ENCODE peak calls at places on chromosomes 2 and 18, in six cellular contexts. F is NAMALWA, V is HTR-8/SVneo, C is A549, E is NCI-H2081, B is G401. H is an unnamed sample.

GRCh38 chr2:201363857-201364560 is 6.9 kb upstream of the FLACC1 start:
- DNase-seq in F (peak; percentile 73), C (peak; percentile 56), E (peak; percentile 54), B (peak; percentile 10), V (peak; percentile 40), H (peak; percentile 18)

GRCh38 chr18:69916412-69916811 is 31.3 kb downstream of the CD226 start:
- DNase-seq in C (peak; percentile 7), E (no peak), F (no peak), B (no peak), V (no peak), H (peak; percentile 13)

GRCh38 chr2:38716185-38716584 is 35.0 kb downstream of the SRSF7 start:
- DNase-seq in F (no peak), B (no peak), C (peak; percentile 90), V (no peak), E (no peak), H (peak; percentile 32)

GRCh38 chr2:208356846-208357574 is 49.6 kb upstream of the PTH2R start:
- DNase-seq in E (no peak), V (no peak), C (no peak), B (no peak), F (no peak), H (peak; percentile 11)

GRCh38 chr2:153432381-153432780 is 46.2 kb downstream of the RPRM start:
- DNase-seq in E (no peak), B (no peak), F (no peak), C (no peak), V (no peak), H (no peak)

GRCh38 chr2:145114726-145115125 is 594.8 kb upstream of the ZEB2 start:
- DNase-seq in B (no peak), E (no peak), C (no peak), F (no peak), V (no peak), H (no peak)

GRCh38 chr2:239190346-239190745 is 210.5 kb downstream of the HDAC4 start:
- DNase-seq in B (no peak), F (no peak), V (no peak), E (no peak), C (no peak), H (no peak)

GRCh38 chr18:23616258-23616657 is 30.0 kb upstream of the NPC1 start:
- DNase-seq in F (no peak), V (no peak), C (no peak), B (no peak), E (no peak), H (no peak)

GRCh38 chr18:63708650-63709049 is 5.9 kb downstream of the SERPINB11 start:
- DNase-seq in E (no peak), B (no peak), C (no peak), V (peak; percentile 7), F (no peak), H (peak; percentile 29)

GRCh38 chr18:845152-845819 is 33.2 kb upstream of the YES1 start:
- DNase-seq in B (no peak), C (peak; percentile 73), F (no peak), E (no peak), V (peak; percentile 37), H (peak; percentile 22)

GRCh38 chr2:105294844-105295481 is 34.6 kb downstream of the TGFBRAP1 start:
- DNase-seq in C (peak; percentile 66), B (peak; percentile 60), E (peak; percentile 11), V (peak; percentile 71), F (peak; percentile 75), H (peak; percentile 76)

GRCh38 chr2:42086500-42086953 is 38.7 kb downstream of the PKDCC start:
- DNase-seq in F (peak; percentile 75), E (peak; percentile 70), V (peak; percentile 69), B (peak; percentile 68), C (peak; percentile 80), H (peak; percentile 80)

GRCh38 chr18:43587538-43588153 is 310.4 kb upstream of the SYT4 start:
- DNase-seq in E (peak; percentile 76), V (peak; percentile 6), F (peak; percentile 55), C (peak; percentile 17), B (peak; percentile 78), H (peak; percentile 42)

GRCh38 chr18:78984941-78985784 is 5.5 kb downstream of the SALL3 start:
- DNase-seq in E (peak; percentile 11), V (peak; percentile 4), C (peak; percentile 28), B (no peak), F (peak; percentile 59), H (no peak)

GRCh38 chr2:46276652-46277051 is 20.6 kb upstream of the EPAS1 start:
- DNase-seq in C (peak; percentile 36), F (no peak), B (no peak), E (no peak), V (peak; percentile 51), H (peak; percentile 55)

GRCh38 chr18:76823166-76823539 is 796 bp downstream of the ZNF236 start:
- DNase-seq in V (no peak), F (no peak), B (no peak), E (no peak), C (no peak), H (no peak)

GRCh38 chr2:100246163-100247145 is 75.8 kb downstream of the LONRF2 start:
- DNase-seq in E (peak; percentile 10), F (peak; percentile 84), V (peak; percentile 17), C (peak; percentile 50), B (no peak), H (no peak)

GRCh38 chr2:20962939-20963543 is 80.8 kb downstream of the APOB start:
- DNase-seq in F (peak; percentile 77), E (peak; percentile 74), C (peak; percentile 67), B (peak; percentile 91), V (peak; percentile 79), H (peak; percentile 72)

GRCh38 chr2:3025261-3025660 is 352.4 kb downstream of the EIPR1 start:
- DNase-seq in F (peak; percentile 33), V (no peak), B (no peak), C (no peak), E (peak; percentile 47), H (no peak)

GRCh38 chr2:104447831-104448434 is 406.0 kb upstream of the POU3F3 start:
- DNase-seq in B (peak; percentile 9), F (peak; percentile 56), V (no peak), C (no peak), E (peak; percentile 4), H (no peak)

GRCh38 chr2:207321504-207321903 is 155.8 kb upstream of the KLF7 start:
- DNase-seq in C (no peak), B (no peak), F (no peak), V (no peak), E (no peak), H (no peak)

GRCh38 chr18:12326711-12327460 is 18.8 kb downstream of the TUBB6 start:
- DNase-seq in B (no peak), C (no peak), F (no peak), E (no peak), V (no peak), H (no peak)

GRCh38 chr2:218812096-218812815 is 19.3 kb downstream of the PRKAG3 start:
- DNase-seq in V (no peak), B (no peak), E (no peak), F (no peak), C (no peak), H (no peak)

GRCh38 chr2:45339253-45339652 is 271.8 kb downstream of the SRBD1 start:
- DNase-seq in B (no peak), C (no peak), E (no peak), F (no peak), V (no peak), H (no peak)

GRCh38 chr2:135091681-135092080 is 39.6 kb downstream of the RAB3GAP1 start:
- DNase-seq in V (no peak), B (no peak), C (no peak), E (no peak), F (no peak), H (no peak)

H was measured in AG08396.